ENCODE peak calls at places on chromosomes 5 and 9, in eight cellular contexts. C is endothelial cell of umbilical vein, X is breast epithelium, N is heart left ventricle, Q is ovary, D is stomach, Z is esophagus squamous epithelium, A is uterus. M is an unnamed sample.

GRCh38 chr5:179967489-179967888 is 59.8 kb upstream of the TBC1D9B start:
- DNase-seq in D (no peak), A (no peak), C (no peak), N (no peak), Z (no peak), X (no peak), Q (no peak), M (no peak)

GRCh38 chr5:125316913-125317545 is 570.6 kb upstream of the ZNF608 start:
- DNase-seq in N (no peak), Z (no peak), D (no peak), C (no peak), A (no peak), X (no peak), Q (no peak), M (no peak)

GRCh38 chr9:34647651-34648050 is 1.2 kb downstream of the GALT start:
- DNase-seq in A (no peak), C (no peak), X (no peak), Q (no peak), D (no peak), Z (no peak), N (no peak), M (no peak)

GRCh38 chr5:170297589-170298462 is at the start of gene LCP2:
- DNase-seq in N (peak; percentile 37), Q (no peak), D (no peak), A (no peak), Z (no peak), X (no peak), C (no peak), M (no peak)

GRCh38 chr5:96048763-96049162 is 87.1 kb upstream of the ELL2 start:
- DNase-seq in D (peak; percentile 42), C (no peak), X (no peak), N (no peak), Q (no peak), Z (no peak), A (no peak), M (no peak)

GRCh38 chr9:121991305-121991661 is 101.8 kb downstream of the TTLL11 start:
- DNase-seq in Z (no peak), Q (no peak), A (no peak), D (no peak), X (no peak), C (no peak), N (no peak), M (no peak)

GRCh38 chr5:1832511-1833250 is 31.5 kb downstream of the NDUFS6 start:
- DNase-seq in D (no peak), Q (no peak), X (no peak), N (no peak), A (no peak), C (no peak), Z (no peak), M (no peak)

GRCh38 chr9:79663878-79664277 is 92.1 kb downstream of the TLE4 start:
- DNase-seq in N (no peak), Q (no peak), A (no peak), D (no peak), C (no peak), Z (no peak), X (no peak), M (no peak)

GRCh38 chr9:70145981-70146380 is 102.3 kb downstream of the MAMDC2 start:
- DNase-seq in D (no peak), Q (no peak), N (no peak), X (no peak), A (no peak), C (no peak), Z (no peak), M (no peak)

GRCh38 chr5:138953370-138954256 is 78.5 kb upstream of the LRRTM2 start:
- DNase-seq in C (peak; percentile 66), N (peak; percentile 92), A (peak; percentile 82), D (peak; percentile 87), X (no peak), Q (peak; percentile 83), Z (no peak), M (peak; percentile 60)

GRCh38 chr5:42274913-42275312 is 148.3 kb upstream of the GHR start:
- DNase-seq in Q (no peak), N (no peak), D (no peak), A (no peak), C (no peak), X (no peak), Z (no peak), M (no peak)

GRCh38 chr5:176611435-176611834 is 1.5 kb upstream of the GPRIN1 start:
- DNase-seq in Z (no peak), D (peak; percentile 71), X (peak; percentile 79), A (peak; percentile 55), N (peak; percentile 74), Q (peak; percentile 84), C (peak; percentile 79), M (peak; percentile 68)

GRCh38 chr9:100739666-100740065 is 161.8 kb downstream of the CAVIN4 start:
- DNase-seq in Q (no peak), D (no peak), C (no peak), N (no peak), A (no peak), Z (no peak), X (no peak), M (no peak)

GRCh38 chr9:73260506-73260905 is 108.8 kb downstream of the ANXA1 start:
- DNase-seq in A (no peak), X (no peak), D (no peak), Z (no peak), Q (no peak), N (no peak), C (no peak), M (no peak)

DNA sequence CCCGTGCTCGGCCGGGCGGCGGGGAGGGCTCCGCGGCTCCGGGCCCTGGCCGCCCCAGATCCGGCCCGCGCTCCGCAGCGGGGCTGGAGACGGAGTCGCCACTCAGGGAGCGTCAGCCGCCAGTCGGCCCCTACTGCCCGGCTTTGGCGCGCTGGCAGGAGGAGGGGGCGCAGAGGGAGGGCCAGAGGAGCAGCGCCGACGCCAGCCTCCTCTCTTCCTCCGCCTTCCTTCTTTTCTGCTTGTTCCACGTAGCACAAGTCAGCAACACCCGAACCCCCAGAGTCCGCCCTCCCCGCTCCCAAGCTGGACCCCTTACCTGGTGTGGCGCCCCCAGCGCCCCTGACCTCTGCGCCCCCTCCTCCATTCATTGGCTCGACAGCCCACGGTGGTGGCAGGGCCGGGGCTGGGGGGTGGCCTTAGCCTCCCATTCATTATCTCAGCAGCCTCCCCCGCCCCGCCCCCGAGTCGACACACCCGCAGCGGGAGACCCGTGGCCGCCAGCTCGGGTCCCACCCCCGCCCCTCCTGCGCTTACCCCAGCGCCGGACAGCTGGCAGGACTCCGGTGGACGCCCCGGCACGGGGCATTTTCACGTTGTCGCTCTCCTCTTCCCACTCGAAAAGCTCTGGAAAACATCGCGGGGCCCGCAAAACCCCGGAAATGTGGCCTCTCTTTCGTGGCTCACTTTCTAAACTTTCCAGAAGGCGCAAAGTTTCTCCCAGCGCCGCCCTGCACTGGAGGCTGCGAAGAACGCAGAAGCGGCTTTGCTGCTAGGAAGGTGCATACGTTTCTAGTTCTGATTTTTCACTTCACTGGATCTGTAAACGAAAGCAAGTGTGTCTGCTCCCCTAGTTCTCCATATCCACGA is at the start of gene LPAR1:
- DNase-seq in A (peak; percentile 57), D (peak; percentile 37), X (peak; percentile 55), Z (no peak), Q (peak; percentile 68), N (peak; percentile 41), C (no peak), M (peak; percentile 78)
- TF ChIP-seq POLR2A in A (no peak), D (no peak), X (no peak), Z (peak; percentile 13), Q (no peak), N (no peak), C (no peak), M (peak; percentile 21)

GRCh38 chr5:98767563-98767962 is 5.9 kb upstream of the RGMB start:
- DNase-seq in C (no peak), N (no peak), A (no peak), Z (no peak), Q (no peak), D (no peak), X (no peak), M (no peak)

GRCh38 chr5:98769256-98770157 is 4.0 kb upstream of the RGMB start:
- DNase-seq in A (peak; percentile 42), X (no peak), Q (peak; percentile 68), C (peak; percentile 59), D (peak; percentile 38), Z (no peak), N (peak; percentile 44), M (no peak)

GRCh38 chr5:98768160-98769005 is 5.1 kb upstream of the RGMB start:
- DNase-seq in D (peak; percentile 37), N (peak; percentile 27), Q (peak; percentile 37), A (peak; percentile 32), C (peak; percentile 78), X (no peak), Z (no peak), M (peak; percentile 71)

GRCh38 chr5:98770158-98770910 is 3.1 kb upstream of the RGMB start:
- DNase-seq in Z (no peak), C (peak; percentile 74), N (peak; percentile 53), D (peak; percentile 54), Q (peak; percentile 60), A (peak; percentile 49), X (no peak), M (peak; percentile 31)

GRCh38 chr5:98769006-98769255 is 4.5 kb upstream of the RGMB start:
- DNase-seq in Q (no peak), A (no peak), X (peak; percentile 55), Z (no peak), N (no peak), C (no peak), D (peak; percentile 57), M (peak; percentile 30)
- TF ChIP-seq CTCF in Q (no peak), A (peak; percentile 61), X (peak; percentile 41), Z (peak; percentile 49), N (peak; percentile 58), C (peak; percentile 82), D (peak; percentile 62), M (peak; percentile 56)

DNA sequence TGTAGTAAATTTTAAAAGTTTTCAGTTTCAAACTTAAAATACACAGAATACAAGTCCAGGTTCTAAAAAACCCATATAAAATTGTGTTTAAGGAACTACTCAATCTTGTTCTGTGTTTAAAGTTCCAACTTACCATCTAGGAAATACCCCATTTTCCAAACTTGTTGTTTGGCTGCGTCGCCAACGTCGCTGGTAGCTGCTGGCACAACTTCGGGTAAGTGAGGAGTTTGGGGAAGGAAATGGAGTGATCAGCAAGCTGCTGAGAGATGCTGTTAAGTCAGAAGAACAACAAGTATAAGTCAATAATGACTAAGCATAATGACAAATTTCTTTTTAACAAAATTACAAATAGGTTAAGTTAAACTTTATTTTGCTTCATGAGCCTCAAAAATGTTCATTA is 71.2 kb upstream of the RAPGEF6 start:
- DNase-seq in D (no peak), N (no peak), X (no peak), Z (no peak), A (no peak), Q (no peak), C (no peak), M (no peak)
- H3K36me3 ChIP-seq in D (peaks cover 73% of the 10 kb centered on the region), N (peaks cover 46% of the 10 kb centered on the region), X (peaks cover 9% of the 10 kb centered on the region), Z (peaks cover 17% of the 10 kb centered on the region), A (no peaks in the 10 kb centered on the region), Q (no peaks in the 10 kb centered on the region), C (peaks cover 10% of the 10 kb centered on the region), M (no peaks in the 10 kb centered on the region)

GRCh38 chr5:60944904-60945759 is at the start of the genes ERCC8 and NDUFAF2:
- DNase-seq in D (peak; percentile 92), C (peak; percentile 95), A (peak; percentile 90), Z (peak; percentile 65), N (peak; percentile 92), X (peak; percentile 88), Q (peak; percentile 90), M (peak; percentile 86)
- TF ChIP-seq POLR2A in D (no peak), C (peak; percentile 63), A (peak; percentile 54), Z (peak; percentile 40), N (peak; percentile 61), X (peak; percentile 37), Q (peak; percentile 37), M (peak; percentile 65)

GRCh38 chr9:21060919-21061561 is 16.7 kb downstream of the IFNB1 start:
- DNase-seq in C (no peak), X (no peak), A (no peak), D (no peak), Z (no peak), Q (no peak), N (no peak), M (no peak)
- TF ChIP-seq CTCF in C (no peak), X (no peak), A (no peak), D (no peak), Z (no peak), Q (no peak), N (no peak), M (no peak)